ENCODE peak calls at places on chromosomes 7 and 10, in eight cellular contexts. L is AG04450, H is OCI-LY7, J is fibroblast of mammary gland, S is prostate gland, W is chondrocyte, D is lower lobe of right lung, T is choroid plexus epithelial cell. Q is an unnamed sample.

GRCh38 chr7:19530261-19530660 is 178.6 kb downstream of the POLR1F start:
- DNase-seq in D (no peak), W (no peak), J (no peak), H (no peak), S (no peak), T (no peak), L (no peak), Q (no peak)

GRCh38 chr10:94351089-94351488 is 11.7 kb downstream of the NOC3L start:
- DNase-seq in L (no peak), T (no peak), D (no peak), W (no peak), H (no peak), S (no peak), J (no peak), Q (no peak)

GRCh38 chr10:113880236-113880635 is 25.8 kb downstream of the NHLRC2 start:
- DNase-seq in L (no peak), W (no peak), S (no peak), D (no peak), T (peak), J (peak), H (no peak), Q (peak)

GRCh38 chr7:99621271-99621670 is 4.5 kb downstream of the ZSCAN25 start:
- DNase-seq in H (no peak), D (no peak), J (no peak), L (no peak), T (no peak), W (no peak), S (no peak), Q (no peak)

GRCh38 chr7:21543528-21544302 is 876 bp downstream of the DNAH11 start:
- DNase-seq in S (no peak), D (no peak), T (peak), L (no peak), W (no peak), J (peak), H (no peak), Q (peak)

GRCh38 chr10:70976063-70976462 is 87.7 kb upstream of the PCBD1 start:
- DNase-seq in T (no peak), W (no peak), D (no peak), H (no peak), J (no peak), S (no peak), L (no peak), Q (no peak)

GRCh38 chr10:103045961-103046360 is 127.9 kb downstream of the CNNM2 start:
- DNase-seq in L (no peak), D (no peak), S (no peak), T (no peak), H (no peak), J (no peak), W (no peak), Q (no peak)

GRCh38 chr7:98294798-98295382 is 13.4 kb downstream of the BRI3 start:
- DNase-seq in J (peak), D (peak), L (no peak), H (peak), W (no peak), S (peak), T (peak), Q (no peak)

GRCh38 chr10:38054361-38054797 is 39.8 kb upstream of the ZNF37A start:
- DNase-seq in W (no peak), J (peak), T (peak), D (no peak), S (no peak), L (peak), H (no peak), Q (peak)

GRCh38 chr10:132275426-132276178 is 32.1 kb downstream of the STK32C start:
- DNase-seq in D (no peak), H (no peak), W (peak), J (no peak), L (no peak), T (no peak), S (no peak), Q (no peak)

GRCh38 chr7:69738396-69738889 is 140.2 kb downstream of the AUTS2 start:
- DNase-seq in D (no peak), S (no peak), H (peak), L (no peak), W (no peak), T (peak), J (peak), Q (no peak)

GRCh38 chr10:32618482-32618881 is 172.5 kb downstream of the CCDC7 start:
- DNase-seq in L (no peak), H (no peak), S (no peak), D (no peak), T (no peak), W (no peak), J (no peak), Q (no peak)

GRCh38 chr10:5809541-5810154 is 3.6 kb downstream of the GDI2 start:
- DNase-seq in L (no peak), H (no peak), J (no peak), S (no peak), D (no peak), W (no peak), T (peak), Q (no peak)

GRCh38 chr7:55109384-55110167 is 90.8 kb downstream of the EGFR start:
- DNase-seq in D (no peak), H (no peak), T (peak), L (no peak), W (no peak), S (peak), J (peak), Q (peak)

GRCh38 chr7:107383203-107383602 is 86.7 kb upstream of the GPR22 start:
- DNase-seq in T (no peak), J (no peak), L (no peak), D (no peak), W (no peak), S (no peak), H (no peak), Q (no peak)

GRCh38 chr10:10007972-10008371 is 1009.7 kb upstream of the CELF2 start:
- DNase-seq in J (peak), L (no peak), T (peak), H (peak), W (no peak), S (no peak), D (no peak), Q (no peak)

GRCh38 chr10:45058580-45058979 is 57.9 kb downstream of the ZNF22 start:
- DNase-seq in L (no peak), S (no peak), D (no peak), T (no peak), H (no peak), J (no peak), W (no peak), Q (no peak)

GRCh38 chr7:92781117-92781720 is 55.2 kb downstream of the CDK6 start:
- DNase-seq in J (peak), W (no peak), H (no peak), D (no peak), T (peak), L (no peak), S (no peak), Q (peak)

GRCh38 chr10:74585231-74586087 is 240.9 kb upstream of the KAT6B start:
- DNase-seq in W (no peak), L (no peak), T (peak), D (no peak), S (peak), J (peak), H (peak), Q (no peak)

GRCh38 chr10:90130321-90131086 is 429.1 kb downstream of the KIF20B start:
- DNase-seq in D (no peak), L (no peak), S (no peak), H (no peak), W (no peak), T (no peak), J (no peak), Q (no peak)

GRCh38 chr10:100183482-100183881 is 2.3 kb downstream of the ERLIN1 start:
- DNase-seq in S (peak), W (no peak), H (peak), J (peak), T (peak), L (no peak), D (no peak), Q (no peak)

GRCh38 chr7:131327049-131327625 is 539 bp upstream of the MKLN1 start:
- DNase-seq in J (peak), D (peak), H (no peak), T (peak), S (peak), L (no peak), W (no peak), Q (peak)

GRCh38 chr7:124552217-124552616 is 213.4 kb downstream of the GPR37 start:
- DNase-seq in J (peak), W (no peak), L (no peak), T (peak), D (no peak), H (no peak), S (no peak), Q (peak)

GRCh38 chr7:91945476-91945875 is 4.8 kb downstream of the AKAP9 start:
- DNase-seq in H (no peak), L (peak), T (peak), J (peak), W (no peak), D (no peak), S (no peak), Q (peak)

GRCh38 chr10:1049425-1049958 is 573 bp upstream of the IDI1 start:
- DNase-seq in H (no peak), J (no peak), T (peak), S (no peak), D (no peak), L (no peak), W (no peak), Q (no peak)

GRCh38 chr10:75987610-75988009 is 556.2 kb downstream of the LRMDA start:
- DNase-seq in H (no peak), W (no peak), D (no peak), S (no peak), T (peak), J (peak), L (no peak), Q (peak)

GRCh38 chr7:47546728-47547494 is 35.0 kb downstream of the TNS3 start:
- DNase-seq in S (no peak), D (no peak), W (no peak), J (no peak), L (no peak), H (no peak), T (no peak), Q (no peak)

GRCh38 chr10:102627446-102628293 is 16.6 kb upstream of the TRIM8 start:
- DNase-seq in L (no peak), T (peak), D (peak), S (no peak), J (peak), H (no peak), W (peak), Q (peak)

GRCh38 chr7:99379043-99379577 is 4.6 kb downstream of the ARPC1B start:
- DNase-seq in W (no peak), S (no peak), D (peak), L (peak), H (peak), T (peak), J (peak), Q (peak)

GRCh38 chr10:22420787-22421517 is 75.7 kb downstream of the SPAG6 start:
- DNase-seq in H (peak), T (peak), S (no peak), W (no peak), J (peak), L (no peak), D (no peak), Q (peak)
- TF ChIP-seq CTCF in H (peak), T (peak), S (no peak), W (peak), J (peak), L (peak), D (peak), Q (peak)

DNA sequence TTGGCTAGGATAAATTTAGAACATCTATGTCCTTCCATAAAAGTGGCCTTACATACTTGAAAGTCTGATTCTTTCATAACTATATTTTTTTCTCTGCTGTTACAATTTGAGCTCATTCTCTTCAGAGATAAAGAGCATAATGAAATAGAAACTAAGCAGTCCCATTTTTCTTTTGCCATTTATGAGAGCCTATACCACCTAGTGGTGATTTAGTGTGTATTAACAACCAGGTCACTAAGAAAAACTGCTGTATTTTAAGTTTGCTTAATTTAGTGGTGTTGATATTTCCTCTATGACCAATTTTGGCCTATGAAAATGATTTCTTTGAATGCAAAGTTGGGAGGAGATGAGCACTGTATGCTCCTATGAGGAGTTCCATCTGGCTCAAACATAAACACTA is 88.7 kb upstream of the ZWINT start:
- DNase-seq in S (no peak), H (peak), D (no peak), L (no peak), J (no peak), W (no peak), T (peak), Q (no peak)
- TF ChIP-seq CTCF in S (no peak), H (peak), D (no peak), L (no peak), J (no peak), W (peak), T (no peak), Q (no peak)

GRCh38 chr10:30749368-30749767 is 119.8 kb upstream of the LYZL2 start:
- DNase-seq in J (peak), D (no peak), H (no peak), L (no peak), T (no peak), W (no peak), S (no peak), Q (no peak)

GRCh38 chr10:30752481-30752881 is 122.9 kb upstream of the LYZL2 start:
- DNase-seq in H (no peak), L (no peak), S (no peak), W (no peak), J (no peak), D (no peak), T (no peak), Q (no peak)

GRCh38 chr10:30750971-30751677 is 121.6 kb upstream of the LYZL2 start:
- DNase-seq in W (no peak), H (no peak), S (no peak), D (no peak), J (no peak), T (no peak), L (no peak), Q (no peak)

GRCh38 chr10:30748152-30748845 is 118.7 kb upstream of the LYZL2 start:
- DNase-seq in J (no peak), T (no peak), L (no peak), D (no peak), S (no peak), H (no peak), W (no peak), Q (no peak)

DNA sequence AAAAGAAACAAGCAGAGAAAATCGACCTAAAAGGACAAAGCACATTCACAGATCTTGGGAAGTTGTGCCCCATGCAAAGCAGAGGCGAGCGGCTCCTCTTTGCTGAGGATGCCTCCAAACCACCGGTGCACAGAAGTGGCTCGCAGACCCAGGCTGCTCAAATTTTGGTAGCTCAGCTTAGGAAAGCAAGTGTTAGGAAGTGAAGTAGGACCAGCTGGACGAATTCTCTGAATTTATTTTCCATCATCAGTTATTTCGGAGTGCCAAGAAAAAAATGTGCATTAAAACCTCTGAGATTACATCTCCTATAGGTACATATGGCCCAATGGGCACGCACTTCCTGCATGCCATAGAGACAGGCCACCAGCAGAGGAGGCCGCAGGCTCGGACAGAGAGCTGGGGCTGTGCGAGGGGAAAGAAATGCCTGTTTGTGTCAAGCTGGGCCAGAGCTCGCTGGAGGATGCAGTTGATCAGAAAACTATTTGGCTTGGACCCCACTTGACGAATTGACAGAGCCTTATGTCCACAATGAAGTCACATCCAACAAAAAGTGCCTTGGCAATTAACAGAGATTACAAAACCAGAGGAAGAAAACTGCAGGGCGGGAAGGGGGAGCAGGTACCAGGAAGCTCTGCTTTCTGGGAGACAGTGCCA is 122.3 kb upstream of the LYZL2 start:
- DNase-seq in J (peak), L (peak), W (no peak), T (peak), D (peak), H (peak), S (peak), Q (peak)
- TF ChIP-seq CTCF in J (peak), L (peak), W (peak), T (peak), D (peak), H (peak), S (peak), Q (peak)

GRCh38 chr7:122901250-122901649 is 15.0 kb upstream of the CADPS2 start:
- DNase-seq in T (no peak), S (no peak), H (no peak), D (no peak), W (no peak), J (peak), L (no peak), Q (peak)

GRCh38 chr7:122902751-122903495 is 16.7 kb upstream of the CADPS2 start:
- DNase-seq in D (no peak), S (no peak), T (no peak), J (peak), W (no peak), L (no peak), H (no peak), Q (peak)
- TF ChIP-seq CTCF in D (no peak), S (no peak), T (peak), J (peak), W (peak), L (no peak), H (peak), Q (peak)

DNA sequence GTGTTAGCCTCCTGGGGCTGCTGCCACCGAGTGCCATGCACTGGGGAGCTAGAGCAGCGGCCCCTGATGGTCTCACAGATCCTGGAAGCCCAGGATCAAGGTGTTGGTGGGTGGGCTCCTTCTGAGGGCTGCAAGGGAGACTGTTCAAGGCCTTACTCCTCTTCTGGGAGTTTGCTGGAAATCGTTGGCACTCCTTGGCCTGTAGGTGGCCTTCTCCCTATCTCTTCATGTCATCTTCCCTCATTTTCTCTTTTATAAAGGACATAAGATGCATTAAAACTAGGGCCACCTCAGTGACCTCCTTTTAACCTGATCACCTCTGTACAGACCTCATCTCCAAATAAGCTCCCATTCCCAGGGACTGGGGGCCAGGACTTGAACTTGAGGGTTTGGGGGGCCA is 27.0 kb upstream of the ZNF862 start:
- DNase-seq in D (no peak), H (peak), W (no peak), J (peak), S (no peak), L (no peak), T (peak), Q (no peak)
- TF ChIP-seq CTCF in D (no peak), H (peak), W (peak), J (peak), S (no peak), L (peak), T (peak), Q (peak)

GRCh38 chr10:88745633-88746032 is 14.2 kb upstream of the LIPN start:
- DNase-seq in H (no peak), L (no peak), T (no peak), W (no peak), S (no peak), J (no peak), D (no peak), Q (no peak)

GRCh38 chr10:88743999-88744398 is 15.8 kb upstream of the LIPN start:
- DNase-seq in L (no peak), H (no peak), D (no peak), J (no peak), T (no peak), W (no peak), S (no peak), Q (no peak)
- TF ChIP-seq CTCF in L (no peak), H (no peak), D (no peak), J (no peak), T (no peak), W (no peak), S (no peak), Q (no peak)

GRCh38 chr7:816751-817671 is 15.3 kb upstream of the SUN1 start:
- DNase-seq in T (no peak), S (no peak), D (peak), H (peak), L (no peak), W (peak), J (no peak), Q (no peak)

GRCh38 chr7:820341-820740 is 11.9 kb upstream of the SUN1 start:
- DNase-seq in W (no peak), S (no peak), L (no peak), D (no peak), H (no peak), T (no peak), J (no peak), Q (no peak)

GRCh38 chr7:816300-816750 is 16.0 kb upstream of the SUN1 start:
- DNase-seq in H (peak), T (peak), W (peak), L (peak), S (peak), J (peak), D (peak), Q (peak)

GRCh38 chr7:815284-816216 is 16.7 kb upstream of the SUN1 start:
- DNase-seq in L (no peak), D (peak), H (peak), W (peak), J (no peak), S (peak), T (no peak), Q (no peak)

GRCh38 chr7:818031-818699 is 14.1 kb upstream of the SUN1 start:
- DNase-seq in T (peak), H (peak), W (no peak), J (peak), S (no peak), L (no peak), D (no peak), Q (peak)
- TF ChIP-seq CTCF in T (peak), H (peak), W (peak), J (peak), S (no peak), L (peak), D (peak), Q (peak)